ENCODE peak calls at places on chromosomes 12 and 14, in four cellular contexts. L is endothelial cell; H is activated CD4-positive, alpha-beta T cell treated with anti-CD3 and anti-CD28 coated beads, Interleukin-2, amount 10 ng/mL, durations not matched to agents 7 days and 5 days; J is SHP77 treated with DMSO at 0.1 percent for 48 hours. I is an unnamed sample.

GRCh38 chr12:30515351-30515750 is 180.3 kb downstream of the IPO8 start:
- DNase-seq in L (no peak), H (no peak), J (peak; percentile 8), I (peak; percentile 62)

GRCh38 chr14:71344506-71344905 is 437.2 kb downstream of the PCNX1 start:
- DNase-seq in L (no peak), H (no peak), J (no peak), I (no peak)

GRCh38 chr12:47209014-47209413 is 129.3 kb upstream of the AMIGO2 start:
- DNase-seq in L (no peak), H (no peak), J (no peak), I (no peak)

GRCh38 chr12:27592548-27592947 is 68.5 kb downstream of the PPFIBP1 start:
- DNase-seq in L (no peak), H (no peak), J (no peak), I (no peak)

GRCh38 chr12:115223322-115223721 is 539.3 kb upstream of the TBX3 start:
- DNase-seq in L (no peak), H (no peak), J (no peak), I (no peak)

GRCh38 chr12:2633825-2634200 is 161.0 kb upstream of the FKBP4 start:
- DNase-seq in L (no peak), H (no peak), J (no peak), I (no peak)

GRCh38 chr12:41769810-41770209 is 374.9 kb downstream of the GXYLT1 start:
- DNase-seq in L (no peak), H (no peak), J (no peak), I (no peak)

GRCh38 chr12:52268212-52268611 is 6.2 kb upstream of the KRT86 start:
- DNase-seq in L (no peak), H (no peak), J (no peak), I (no peak)

GRCh38 chr12:50302686-50303085 is 19.4 kb upstream of the LIMA1 start:
- DNase-seq in L (no peak), H (no peak), J (no peak), I (no peak)

GRCh38 chr12:2490746-2491145 is 304.0 kb upstream of the FKBP4 start:
- DNase-seq in L (no peak), H (no peak), J (no peak), I (no peak)

I was measured in SK-N-DZ.